ENCODE peak calls at places on chromosomes 4 and X, in six cellular contexts. E is transverse colon, Z is breast epithelium, Y is suprapubic skin, S is SK-N-SH, A is endothelial cell of umbilical vein. G is an unnamed sample.

GRCh38 chrX:106510713-106511411 is 100.9 kb upstream of the RADX start:
- DNase-seq in E (no peak), Z (no peak), Y (no peak), S (no peak), A (no peak), G (no peak)

GRCh38 chr4:145299380-145300076 is 119.1 kb upstream of the OTUD4 start:
- DNase-seq in E (no peak), Z (no peak), Y (no peak), S (no peak), A (no peak), G (no peak)

GRCh38 chr4:88779431-88779830 is 81.8 kb upstream of the NAP1L5 start:
- DNase-seq in E (no peak), Z (no peak), Y (no peak), S (no peak), A (peak), G (no peak)

GRCh38 chr4:74545488-74545887 is 100.6 kb downstream of the AREG start:
- DNase-seq in E (no peak), Z (no peak), Y (no peak), S (no peak), A (no peak), G (no peak)

GRCh38 chrX:80817002-80817401 is 7.3 kb upstream of the BRWD3 start:
- DNase-seq in E (no peak), Z (no peak), Y (no peak), S (no peak), A (peak), G (no peak)

GRCh38 chr4:165621983-165622382 is 243.2 kb downstream of the CPE start:
- DNase-seq in E (no peak), Z (no peak), Y (no peak), S (no peak), A (peak), G (no peak)

GRCh38 chrX:153867671-153868070 is 18.3 kb downstream of the L1CAM start:
- DNase-seq in E (no peak), Z (no peak), Y (no peak), S (no peak), A (no peak), G (no peak)

GRCh38 chr4:73998040-73999011 is at the start of gene CXCL5:
- DNase-seq in E (peak), Z (no peak), Y (no peak), S (no peak), A (peak), G (no peak)

GRCh38 chrX:80334583-80334982 is 85.7 kb upstream of the TENT5D start:
- DNase-seq in E (no peak), Z (no peak), Y (no peak), S (no peak), A (no peak), G (no peak)

GRCh38 chrX:88439935-88440334 is 307.1 kb upstream of the CPXCR1 start:
- DNase-seq in E (no peak), Z (no peak), Y (no peak), S (no peak), A (no peak), G (no peak)

GRCh38 chr4:152098365-152099060 is 337.7 kb upstream of the GATB start:
- DNase-seq in E (no peak), Z (no peak), Y (no peak), S (no peak), A (no peak), G (no peak)

GRCh38 chrX:625137-625691 is 5.4 kb upstream of the SHOX start:
- DNase-seq in E (no peak), Z (no peak), Y (no peak), S (no peak), A (no peak), G (peak)

GRCh38 chr4:38856046-38856445 is 571 bp downstream of the TLR6 start:
- DNase-seq in E (no peak), Z (no peak), Y (no peak), S (no peak), A (no peak), G (no peak)

GRCh38 chr4:80393970-80394250 is 58.4 kb downstream of the CFAP299 start:
- DNase-seq in E (no peak), Z (no peak), Y (no peak), S (no peak), A (no peak), G (no peak)

GRCh38 chr4:116796022-116796421 is 289.4 kb downstream of the TRAM1L1 start:
- DNase-seq in E (no peak), Z (no peak), Y (no peak), S (no peak), A (no peak), G (no peak)

GRCh38 chr4:135124196-135124595 is 922.6 kb upstream of the PABPC4L start:
- DNase-seq in E (no peak), Z (no peak), Y (no peak), S (no peak), A (no peak), G (no peak)

GRCh38 chrX:11499076-11500044 is 166.4 kb downstream of the ARHGAP6 start:
- DNase-seq in E (no peak), Z (no peak), Y (no peak), S (no peak), A (peak), G (no peak)

GRCh38 chr4:173188648-173189047 is 20.0 kb downstream of the GALNT7 start:
- DNase-seq in E (no peak), Z (no peak), Y (no peak), S (no peak), A (no peak), G (no peak)
- TF ChIP-seq POLR2AphosphoS5 in E (no peak), Z (no peak), Y (no peak), S (no peak), A (no peak), G (no peak)

GRCh38 chr4:159071178-159071968 is 31.5 kb upstream of the RAPGEF2 start:
- DNase-seq in E (no peak), Z (no peak), Y (no peak), S (no peak), A (peak), G (no peak)
- TF ChIP-seq POLR2AphosphoS5 in E (no peak), Z (no peak), Y (no peak), S (no peak), A (no peak), G (peak)

DNA sequence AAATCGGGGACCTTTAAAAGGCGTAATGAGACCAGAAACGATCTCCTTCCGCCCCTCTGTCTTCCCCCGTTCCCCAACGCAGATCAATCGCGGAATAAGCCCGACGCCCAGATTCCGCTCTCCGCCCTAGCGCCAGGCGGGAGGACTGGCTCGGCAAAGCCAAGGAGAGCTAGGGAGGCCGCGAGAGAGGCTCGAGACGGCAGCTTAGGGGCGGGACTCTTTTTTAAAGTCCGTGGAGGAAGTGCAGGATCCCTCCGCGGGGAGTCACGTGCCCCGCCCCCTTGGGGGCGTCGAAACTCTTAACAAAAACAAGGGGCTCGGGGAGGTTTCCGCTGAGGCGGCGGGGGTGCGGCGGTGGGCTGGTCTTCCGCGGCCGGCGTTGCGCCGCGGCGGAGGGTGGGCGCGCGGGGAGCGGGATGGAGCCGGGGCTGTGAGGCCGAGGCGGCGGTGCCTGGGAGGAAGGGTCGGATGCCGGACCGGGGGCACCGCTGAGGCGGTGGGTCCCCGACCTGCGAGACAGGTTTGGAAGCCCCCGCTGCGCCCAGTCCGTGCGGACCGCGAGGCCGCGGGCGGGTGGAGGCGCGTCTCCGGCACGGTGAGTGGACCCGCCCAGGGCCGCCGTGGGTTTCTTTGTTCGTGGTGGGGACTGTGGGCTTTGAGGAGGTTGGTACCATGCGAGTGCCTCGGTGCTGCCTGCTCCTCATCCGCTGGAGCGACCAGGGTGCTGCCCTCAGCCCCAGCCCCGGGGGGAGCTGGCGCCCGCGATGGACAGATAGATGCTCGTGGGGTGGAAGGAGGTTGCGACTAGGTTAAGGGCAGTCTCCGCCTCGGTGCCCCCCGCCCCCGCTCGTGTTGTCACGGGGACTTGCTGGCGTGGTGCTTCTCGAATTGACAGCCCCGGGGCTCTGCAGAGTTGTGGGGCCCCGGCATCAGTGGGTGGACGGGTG is at the start of gene CCNG2:
- DNase-seq in E (peak), Z (peak), Y (peak), S (peak), A (no peak), G (no peak)
- TF ChIP-seq POLR2AphosphoS5 in E (peak), Z (peak), Y (peak), S (peak), A (peak), G (peak)

GRCh38 chr4:1715002-1715761 is 3.1 kb upstream of the SLBP start:
- DNase-seq in E (peak), Z (no peak), Y (no peak), S (no peak), A (no peak), G (no peak)
- TF ChIP-seq POLR2AphosphoS5 in E (no peak), Z (no peak), Y (no peak), S (peak), A (no peak), G (no peak)

GRCh38 chr4:8285976-8286718 is 16.6 kb downstream of the HTRA3 start:
- DNase-seq in E (no peak), Z (no peak), Y (no peak), S (no peak), A (no peak), G (no peak)
- TF ChIP-seq POLR2AphosphoS5 in E (no peak), Z (no peak), Y (no peak), S (no peak), A (no peak), G (no peak)

GRCh38 chr4:162921178-162921785 is 245.4 kb downstream of the NAF1 start:
- DNase-seq in E (no peak), Z (no peak), Y (no peak), S (no peak), A (no peak), G (no peak)

DNA sequence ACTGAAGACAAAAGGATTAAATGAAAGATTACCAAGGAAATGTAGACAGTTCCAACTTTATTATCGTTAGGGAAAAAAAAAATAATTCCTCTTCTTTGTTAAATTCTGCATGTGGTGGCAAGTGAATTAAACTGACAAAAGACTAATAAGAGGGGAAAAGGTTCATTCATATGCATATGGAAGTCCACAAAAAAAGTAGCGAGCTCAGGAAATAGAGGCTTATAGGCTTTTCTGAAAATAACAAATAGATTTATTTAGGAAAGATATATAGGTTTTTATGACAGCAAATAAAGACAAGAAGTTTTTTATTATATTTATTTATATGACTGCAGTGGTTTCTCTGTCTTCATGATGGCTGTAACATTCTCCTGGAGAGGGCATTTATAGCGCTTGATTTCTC is 246.0 kb downstream of the NAF1 start:
- DNase-seq in E (no peak), Z (no peak), Y (no peak), S (no peak), A (no peak), G (no peak)
- TF ChIP-seq POLR2AphosphoS5 in E (no peak), Z (no peak), Y (no peak), S (no peak), A (no peak), G (no peak)

DNA sequence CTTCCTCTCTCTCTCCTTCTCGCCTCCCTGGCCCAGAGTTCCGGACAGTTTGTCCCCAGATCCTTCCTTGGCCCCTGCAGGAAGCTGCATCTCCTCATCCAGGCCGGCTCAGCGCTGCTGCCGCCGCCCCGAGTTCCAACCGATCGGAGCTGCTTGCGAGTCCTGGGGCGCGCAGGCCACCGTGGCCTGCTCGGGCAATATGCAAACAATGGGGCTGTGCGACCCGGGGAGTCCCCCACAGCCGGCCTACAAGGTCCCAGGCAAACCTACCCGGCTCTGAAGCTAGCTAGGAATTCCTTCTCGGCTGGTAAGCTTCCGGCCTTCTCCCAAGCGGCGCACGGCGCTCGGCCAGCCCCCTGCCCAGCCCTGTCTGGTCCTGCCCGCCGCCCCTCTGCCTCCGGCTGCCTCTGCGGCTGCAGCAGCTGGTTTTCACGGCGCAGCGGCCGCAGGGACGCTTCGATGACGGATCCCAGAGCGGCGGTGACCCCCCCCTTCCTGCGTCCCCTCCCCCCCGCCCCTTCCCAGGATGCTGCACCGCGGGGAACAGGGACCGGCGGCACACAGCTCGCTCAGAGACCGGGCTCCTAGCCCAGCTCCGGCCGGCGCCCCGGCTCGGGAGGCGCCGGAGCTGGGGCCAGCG is 59.4 kb downstream of the TSC22D3 start:
- DNase-seq in E (peak), Z (no peak), Y (no peak), S (peak), A (peak), G (peak)
- TF ChIP-seq POLR2AphosphoS5 in E (no peak), Z (no peak), Y (no peak), S (no peak), A (no peak), G (no peak)

GRCh38 chrX:35733879-35734278 is 64.3 kb upstream of the MAGEB16 start:
- DNase-seq in E (no peak), Z (no peak), Y (no peak), S (no peak), A (no peak), G (no peak)

GRCh38 chrX:35726176-35726575 is 72.0 kb upstream of the MAGEB16 start:
- DNase-seq in E (no peak), Z (no peak), Y (no peak), S (no peak), A (peak), G (no peak)

GRCh38 chrX:35728481-35728880 is 69.7 kb upstream of the MAGEB16 start:
- DNase-seq in E (no peak), Z (no peak), Y (no peak), S (no peak), A (no peak), G (no peak)
- TF ChIP-seq POLR2AphosphoS5 in E (no peak), Z (no peak), Y (no peak), S (no peak), A (no peak), G (no peak)

GRCh38 chrX:129755779-129756650 is 17.2 kb downstream of the XPNPEP2 start:
- DNase-seq in E (no peak), Z (no peak), Y (no peak), S (no peak), A (no peak), G (no peak)
- TF ChIP-seq POLR2AphosphoS5 in E (no peak), Z (no peak), Y (no peak), S (no peak), A (no peak), G (no peak)